ENCODE peak calls at places on chromosomes 2 and 18, in six cellular contexts. One of them, this sample, is unnamed.

GRCh38 chr2:85215074-85216050 is 82.2 kb downstream of the TCF7L1 start:
- DNase-seq in WTC11: no peak
- DNase-seq in H1: no peak
- DNase-seq in A549: no peak
- DNase-seq in K562: no peak
- DNase-seq in HepG2: peak; percentile 27
- DNase-seq in this sample: no peak

GRCh38 chr2:234795272-234795920 is 156.4 kb upstream of the SH3BP4 start:
- DNase-seq in WTC11: no peak
- DNase-seq in H1: no peak
- DNase-seq in A549: peak; percentile 13
- DNase-seq in K562: no peak
- DNase-seq in HepG2: peak; percentile 73
- DNase-seq in this sample: no peak

GRCh38 chr18:77634495-77634894 is 384.8 kb downstream of the GALR1 start:
- DNase-seq in WTC11: no peak
- DNase-seq in H1: no peak
- DNase-seq in A549: no peak
- DNase-seq in K562: no peak
- DNase-seq in HepG2: no peak
- DNase-seq in this sample: no peak

GRCh38 chr2:213451542-213452256 is 167.4 kb downstream of the SPAG16 start:
- DNase-seq in WTC11: peak; percentile 16
- DNase-seq in H1: no peak
- DNase-seq in A549: no peak
- DNase-seq in K562: no peak
- DNase-seq in HepG2: no peak
- DNase-seq in this sample: no peak

GRCh38 chr2:234986346-234986745 is 34.5 kb downstream of the SH3BP4 start:
- DNase-seq in WTC11: no peak
- DNase-seq in H1: no peak
- DNase-seq in A549: no peak
- DNase-seq in K562: no peak
- DNase-seq in HepG2: no peak
- DNase-seq in this sample: peak; percentile 35

GRCh38 chr18:68172842-68173549 is 541.9 kb downstream of the TMX3 start:
- DNase-seq in WTC11: peak; percentile 54
- DNase-seq in H1: peak; percentile 36
- DNase-seq in A549: peak; percentile 21
- DNase-seq in K562: no peak
- DNase-seq in HepG2: peak; percentile 27
- DNase-seq in this sample: no peak

GRCh38 chr2:31302940-31303563 is 69.1 kb downstream of the EHD3 start:
- DNase-seq in WTC11: no peak
- DNase-seq in H1: no peak
- DNase-seq in A549: no peak
- DNase-seq in K562: no peak
- DNase-seq in HepG2: no peak
- DNase-seq in this sample: no peak

GRCh38 chr2:153196378-153197058 is 282.0 kb downstream of the RPRM start:
- DNase-seq in WTC11: no peak
- DNase-seq in H1: no peak
- DNase-seq in A549: no peak
- DNase-seq in K562: no peak
- DNase-seq in HepG2: no peak
- DNase-seq in this sample: no peak

GRCh38 chr2:147863835-147864234 is 19.0 kb downstream of the ACVR2A start:
- DNase-seq in WTC11: no peak
- DNase-seq in H1: no peak
- DNase-seq in A549: no peak
- DNase-seq in K562: no peak
- DNase-seq in HepG2: no peak
- DNase-seq in this sample: peak; percentile 18

GRCh38 chr2:207694811-207695281 is 16.6 kb upstream of the CCNYL1 start:
- DNase-seq in WTC11: no peak
- DNase-seq in H1: no peak
- DNase-seq in A549: no peak
- DNase-seq in K562: no peak
- DNase-seq in HepG2: no peak
- DNase-seq in this sample: no peak

GRCh38 chr2:121220995-121221394 is 64.0 kb downstream of the TFCP2L1 start:
- DNase-seq in WTC11: no peak
- DNase-seq in H1: no peak
- DNase-seq in A549: peak; percentile 38
- DNase-seq in K562: no peak
- DNase-seq in HepG2: no peak
- DNase-seq in this sample: no peak

GRCh38 chr2:127508621-127509034 is 17.7 kb downstream of the IWS1 start:
- DNase-seq in WTC11: no peak
- DNase-seq in H1: no peak
- DNase-seq in A549: peak; percentile 87
- DNase-seq in K562: peak; percentile 26
- DNase-seq in HepG2: peak; percentile 44
- DNase-seq in this sample: peak; percentile 93

GRCh38 chr2:190359896-190360376 is 16.5 kb downstream of the INPP1 start:
- DNase-seq in WTC11: no peak
- DNase-seq in H1: no peak
- DNase-seq in A549: no peak
- DNase-seq in K562: no peak
- DNase-seq in HepG2: peak; percentile 51
- DNase-seq in this sample: peak; percentile 78

GRCh38 chr2:117068371-117068770 is 746.1 kb upstream of the DDX18 start:
- DNase-seq in WTC11: no peak
- DNase-seq in H1: no peak
- DNase-seq in A549: no peak
- DNase-seq in K562: no peak
- DNase-seq in HepG2: no peak
- DNase-seq in this sample: no peak

GRCh38 chr18:75477913-75478312 is 50.4 kb upstream of the SMIM21 start:
- DNase-seq in WTC11: no peak
- DNase-seq in H1: no peak
- DNase-seq in A549: no peak
- DNase-seq in K562: no peak
- DNase-seq in HepG2: no peak
- DNase-seq in this sample: peak; percentile 21

GRCh38 chr2:232668805-232669444 is 28.2 kb upstream of the GIGYF2 start:
- DNase-seq in WTC11: peak; percentile 47
- DNase-seq in H1: peak; percentile 21
- DNase-seq in A549: peak; percentile 32
- DNase-seq in K562: no peak
- DNase-seq in HepG2: peak; percentile 38
- DNase-seq in this sample: peak; percentile 28

GRCh38 chr2:56753182-56753581 is 569.4 kb downstream of the CCDC85A start:
- DNase-seq in WTC11: no peak
- DNase-seq in H1: no peak
- DNase-seq in A549: no peak
- DNase-seq in K562: no peak
- DNase-seq in HepG2: no peak
- DNase-seq in this sample: no peak

GRCh38 chr18:25464211-25464610 is 112.2 kb upstream of the ZNF521 start:
- DNase-seq in WTC11: no peak
- DNase-seq in H1: no peak
- DNase-seq in A549: no peak
- DNase-seq in K562: no peak
- DNase-seq in HepG2: no peak
- DNase-seq in this sample: no peak

GRCh38 chr2:219423656-219424378 is 5.6 kb downstream of the DES start:
- DNase-seq in WTC11: no peak
- DNase-seq in H1: no peak
- DNase-seq in A549: no peak
- DNase-seq in K562: no peak
- DNase-seq in HepG2: no peak
- DNase-seq in this sample: no peak

GRCh38 chr18:73340135-73340934 is 472.5 kb upstream of the NETO1 start:
- DNase-seq in WTC11: no peak
- DNase-seq in H1: no peak
- DNase-seq in A549: no peak
- DNase-seq in K562: no peak
- DNase-seq in HepG2: peak; percentile 1
- DNase-seq in this sample: no peak

GRCh38 chr18:63895190-63895589 is 7.7 kb downstream of the SERPINB2 start:
- DNase-seq in WTC11: no peak
- DNase-seq in H1: no peak
- DNase-seq in A549: no peak
- DNase-seq in K562: no peak
- DNase-seq in HepG2: no peak
- DNase-seq in this sample: no peak

GRCh38 chr2:169526451-169526850 is 16.9 kb downstream of the KLHL41 start:
- DNase-seq in WTC11: no peak
- DNase-seq in H1: no peak
- DNase-seq in A549: no peak
- DNase-seq in K562: no peak
- DNase-seq in HepG2: no peak
- DNase-seq in this sample: no peak

GRCh38 chr2:30437809-30438548 is 9.1 kb upstream of the LCLAT1 start:
- DNase-seq in WTC11: no peak
- DNase-seq in H1: no peak
- DNase-seq in A549: no peak
- DNase-seq in K562: no peak
- DNase-seq in HepG2: no peak
- DNase-seq in this sample: peak; percentile 6

DNA sequence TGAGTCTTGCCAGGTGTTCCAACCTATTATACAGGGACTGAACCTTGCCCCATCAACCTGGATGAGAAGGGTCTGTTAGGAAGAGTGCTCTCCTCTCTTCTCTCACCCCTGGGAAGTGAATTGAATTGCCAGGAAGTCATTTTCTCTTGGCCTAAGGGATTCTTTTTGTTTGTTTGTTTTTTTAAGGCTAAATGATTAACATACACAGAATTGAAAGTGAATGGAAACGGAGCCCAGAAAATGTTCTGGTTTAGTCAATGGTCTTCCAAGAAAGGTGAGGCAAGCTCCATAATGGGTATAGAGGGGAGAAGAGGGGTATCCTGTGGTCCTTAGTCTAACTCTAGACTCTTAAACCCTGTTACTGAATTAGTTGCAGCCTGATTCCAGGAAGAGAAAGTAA is 189.1 kb downstream of the FSHR start:
- DNase-seq in WTC11: no peak
- DNase-seq in H1: no peak
- DNase-seq in A549: no peak
- DNase-seq in K562: no peak
- DNase-seq in HepG2: no peak
- DNase-seq in this sample: no peak
- TF ChIP-seq JUN in WTC11: no peak
- TF ChIP-seq JUN in H1: no peak
- TF ChIP-seq JUN in A549: no peak
- TF ChIP-seq JUN in K562: no peak
- TF ChIP-seq JUN in HepG2: no peak
- TF ChIP-seq JUN in this sample: no peak

GRCh38 chr2:186771395-186771794 is 77.5 kb downstream of the FAM171B start:
- DNase-seq in WTC11: no peak
- DNase-seq in H1: no peak
- DNase-seq in A549: peak; percentile 14
- DNase-seq in K562: no peak
- DNase-seq in HepG2: no peak
- DNase-seq in this sample: no peak
- TF ChIP-seq JUN in WTC11: no peak
- TF ChIP-seq JUN in H1: no peak
- TF ChIP-seq JUN in A549: no peak
- TF ChIP-seq JUN in K562: no peak
- TF ChIP-seq JUN in HepG2: no peak
- TF ChIP-seq JUN in this sample: no peak

DNA sequence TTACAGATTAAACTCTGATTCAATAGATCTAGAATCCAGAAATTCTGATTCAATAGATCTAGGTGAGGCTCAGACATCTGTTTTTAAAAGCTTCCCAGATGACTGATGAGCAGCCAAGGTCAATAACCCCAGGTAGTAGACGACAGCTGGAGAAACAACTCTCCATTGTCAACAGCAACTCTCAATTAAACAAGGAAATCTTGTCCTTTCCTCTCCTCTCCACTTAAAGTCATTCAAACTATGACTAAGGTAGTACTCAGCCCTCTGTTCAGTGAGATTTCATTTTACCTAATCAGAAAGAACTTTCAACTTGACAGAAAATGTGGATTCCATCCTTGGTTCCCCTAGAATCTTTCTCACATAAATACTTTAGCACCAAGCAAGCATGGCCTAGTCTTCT is 94.6 kb upstream of the SCG2 start:
- DNase-seq in WTC11: no peak
- DNase-seq in H1: no peak
- DNase-seq in A549: peak; percentile 79
- DNase-seq in K562: no peak
- DNase-seq in HepG2: peak; percentile 41
- DNase-seq in this sample: peak; percentile 73
- TF ChIP-seq JUN in WTC11: no peak
- TF ChIP-seq JUN in H1: no peak
- TF ChIP-seq JUN in A549: no peak
- TF ChIP-seq JUN in K562: no peak
- TF ChIP-seq JUN in HepG2: no peak
- TF ChIP-seq JUN in this sample: peak; percentile 5

GRCh38 chr2:168029071-168029470 is 218.3 kb downstream of the STK39 start:
- DNase-seq in WTC11: no peak
- DNase-seq in H1: no peak
- DNase-seq in A549: no peak
- DNase-seq in K562: no peak
- DNase-seq in HepG2: no peak
- DNase-seq in this sample: no peak

GRCh38 chr2:168028377-168028776 is 219.0 kb downstream of the STK39 start:
- DNase-seq in WTC11: no peak
- DNase-seq in H1: no peak
- DNase-seq in A549: no peak
- DNase-seq in K562: no peak
- DNase-seq in HepG2: peak; percentile 52
- DNase-seq in this sample: no peak

GRCh38 chr2:168033966-168034365 is 213.4 kb downstream of the STK39 start:
- DNase-seq in WTC11: no peak
- DNase-seq in H1: no peak
- DNase-seq in A549: no peak
- DNase-seq in K562: no peak
- DNase-seq in HepG2: no peak
- DNase-seq in this sample: no peak

GRCh38 chr2:168034586-168034985 is 212.8 kb downstream of the STK39 start:
- DNase-seq in WTC11: no peak
- DNase-seq in H1: no peak
- DNase-seq in A549: no peak
- DNase-seq in K562: no peak
- DNase-seq in HepG2: no peak
- DNase-seq in this sample: no peak

DNA sequence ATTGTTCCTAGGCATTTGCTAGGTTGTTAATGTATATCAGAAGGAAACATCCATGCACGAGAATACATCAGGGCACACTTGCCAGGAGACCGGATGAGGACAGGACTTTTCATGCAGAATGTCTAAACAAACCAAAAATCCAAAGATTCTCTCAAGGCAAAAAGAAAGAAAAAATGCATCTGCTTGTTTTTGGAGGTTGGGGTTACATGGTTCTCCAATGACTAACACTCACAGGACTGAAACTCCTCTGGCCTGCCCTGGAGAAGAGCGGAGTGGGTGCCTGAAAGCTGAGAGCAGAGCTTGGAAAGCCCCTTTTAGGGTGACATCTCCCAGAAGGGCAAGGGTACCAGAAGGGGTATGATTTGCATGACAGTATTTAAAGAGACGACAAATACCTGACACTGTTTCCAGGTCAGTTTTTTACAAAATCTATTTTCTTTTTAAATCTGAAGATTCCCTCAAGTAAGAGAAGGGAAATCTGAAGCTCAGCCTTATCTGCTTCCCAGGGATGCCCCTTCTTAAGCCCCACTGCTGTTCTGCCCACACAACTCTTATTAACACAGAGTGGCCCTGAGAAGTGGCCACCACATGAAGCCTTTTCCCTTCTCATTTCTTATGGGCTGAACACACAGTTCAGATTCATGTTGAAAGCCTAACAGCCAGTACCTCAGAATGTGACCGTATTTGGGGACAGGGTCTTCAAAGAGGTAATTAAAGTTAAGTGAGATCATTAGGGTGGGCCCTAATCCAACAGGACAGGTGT is 216.4 kb downstream of the STK39 start:
- DNase-seq in WTC11: no peak
- DNase-seq in H1: no peak
- DNase-seq in A549: no peak
- DNase-seq in K562: no peak
- DNase-seq in HepG2: no peak
- DNase-seq in this sample: no peak
- TF ChIP-seq JUN in WTC11: no peak
- TF ChIP-seq JUN in H1: no peak
- TF ChIP-seq JUN in A549: no peak
- TF ChIP-seq JUN in K562: no peak
- TF ChIP-seq JUN in HepG2: no peak
- TF ChIP-seq JUN in this sample: no peak